ENCODE peak calls at places on chromosomes 6 and 20, in ten cellular contexts. A is NCI-H460, F is ovary, W is T-helper 9 cell, O is KG1, D is amniotic epithelial cell, E is mucosa of gallbladder, Z is skeletal muscle cell, L is NCI-H510A, H is T-helper 2 cell. X is an unnamed sample.
A peak's percentile ranks its signal among the peaks of the same experiment; 100 is the strongest.

GRCh38 chr6:142478117-142478516 is 176.3 kb downstream of the ADGRG6 start:
- DNase-seq in F (no peak), H (no peak), O (no peak), L (no peak), W (no peak), D (peak; percentile 47), A (peak; percentile 9), E (no peak), Z (no peak), X (no peak)

GRCh38 chr20:15224199-15224598 is 886.8 kb upstream of the FLRT3 start:
- DNase-seq in W (no peak), D (no peak), F (no peak), H (no peak), A (no peak), E (no peak), L (no peak), O (no peak), Z (no peak), X (no peak)

GRCh38 chr6:151553416-151554158 is 59.8 kb downstream of the CCDC170 start:
- DNase-seq in H (no peak), F (no peak), E (no peak), Z (no peak), D (no peak), O (no peak), W (no peak), A (no peak), L (no peak), X (no peak)

GRCh38 chr20:18719426-18719825 is 94.2 kb upstream of the SCP2D1 start:
- DNase-seq in O (no peak), H (no peak), W (no peak), D (peak; percentile 75), Z (no peak), F (no peak), E (no peak), A (no peak), L (no peak), X (no peak)

GRCh38 chr6:137843206-137843605 is 23.9 kb upstream of the TNFAIP3 start:
- DNase-seq in D (no peak), H (no peak), E (no peak), F (no peak), A (no peak), L (no peak), W (no peak), Z (no peak), O (no peak), X (no peak)

GRCh38 chr6:24145690-24146131 is 19.7 kb downstream of the NRSN1 start:
- DNase-seq in L (no peak), O (no peak), E (no peak), A (no peak), H (no peak), W (no peak), Z (no peak), F (no peak), D (no peak), X (no peak)

GRCh38 chr6:145486306-145486705 is 249.0 kb downstream of the EPM2A start:
- DNase-seq in F (no peak), H (no peak), D (no peak), Z (no peak), A (no peak), L (no peak), E (no peak), W (no peak), O (no peak), X (no peak)

GRCh38 chr6:42819803-42820508 is 38.1 kb downstream of the BICRAL start:
- DNase-seq in Z (no peak), F (no peak), E (no peak), H (no peak), A (no peak), W (no peak), O (no peak), D (peak; percentile 36), L (peak; percentile 92), X (peak; percentile 6)

GRCh38 chr20:19260412-19261090 is 48.1 kb downstream of the SLC24A3 start:
- DNase-seq in D (no peak), F (no peak), W (no peak), A (no peak), O (no peak), H (no peak), L (peak; percentile 38), E (no peak), Z (no peak), X (no peak)

GRCh38 chr6:99132026-99132425 is 184.3 kb upstream of the FBXL4 start:
- DNase-seq in H (no peak), D (no peak), W (no peak), A (no peak), Z (no peak), O (no peak), E (no peak), F (no peak), L (no peak), X (no peak)

GRCh38 chr20:44646641-44647274 is 4.7 kb downstream of the ADA start:
- DNase-seq in E (no peak), O (no peak), A (no peak), L (no peak), D (peak; percentile 58), H (no peak), Z (no peak), F (no peak), W (no peak), X (no peak)

GRCh38 chr20:52201395-52201794 is 9.8 kb upstream of the ZFP64 start:
- DNase-seq in H (no peak), L (peak; percentile 72), A (no peak), F (no peak), W (no peak), Z (no peak), E (no peak), D (no peak), O (no peak), X (peak; percentile 41)

GRCh38 chr6:72350256-72350875 is 271.5 kb upstream of the KCNQ5 start:
- DNase-seq in A (no peak), H (no peak), O (no peak), E (no peak), D (no peak), F (no peak), Z (no peak), L (no peak), W (no peak), X (no peak)

GRCh38 chr6:13488896-13489237 is 1.5 kb upstream of the GFOD1 start:
- DNase-seq in F (no peak), H (no peak), A (no peak), W (no peak), D (no peak), Z (no peak), O (no peak), E (no peak), L (no peak), X (no peak)

GRCh38 chr20:48638546-48638945 is 189.3 kb downstream of the PREX1 start:
- DNase-seq in F (no peak), D (peak; percentile 89), L (no peak), Z (no peak), E (no peak), A (no peak), O (no peak), W (no peak), H (no peak), X (no peak)

GRCh38 chr20:36573798-36574277 is 441 bp downstream of the TGIF2 start:
- DNase-seq in O (peak; percentile 41), A (no peak), H (peak; percentile 26), D (no peak), W (peak; percentile 41), Z (no peak), F (peak; percentile 45), E (no peak), L (no peak), X (no peak)

GRCh38 chr6:79798841-79799240 is 148.5 kb downstream of the ELOVL4 start:
- DNase-seq in D (no peak), E (no peak), L (no peak), Z (no peak), A (no peak), F (no peak), W (no peak), H (no peak), O (no peak), X (no peak)

GRCh38 chr6:82889117-82889516 is 176.5 kb downstream of the UBE3D start:
- DNase-seq in D (no peak), F (no peak), A (no peak), O (no peak), L (no peak), W (no peak), Z (no peak), E (no peak), H (no peak), X (no peak)

GRCh38 chr6:16762547-16763477 is 1.6 kb upstream of the ATXN1 start:
- DNase-seq in L (no peak), Z (peak; percentile 83), O (peak; percentile 49), D (peak; percentile 62), F (peak; percentile 38), W (peak; percentile 67), A (peak; percentile 77), H (peak; percentile 73), E (peak; percentile 56), X (peak; percentile 35)

GRCh38 chr20:58384821-58385220 is 4.2 kb upstream of the VAPB start:
- DNase-seq in L (no peak), F (no peak), W (no peak), D (no peak), O (no peak), Z (no peak), E (no peak), H (no peak), A (no peak), X (no peak)

GRCh38 chr20:31608256-31608980 is 3.3 kb downstream of the ID1 start:
- DNase-seq in D (peak; percentile 70), Z (peak; percentile 61), L (peak; percentile 71), A (no peak), H (no peak), O (no peak), W (no peak), E (peak; percentile 65), F (peak; percentile 75), X (peak; percentile 89)

GRCh38 chr6:158911746-158912158 is 88.2 kb downstream of the RSPH3 start:
- DNase-seq in O (no peak), Z (no peak), H (no peak), L (no peak), D (no peak), E (no peak), F (no peak), W (no peak), A (no peak), X (no peak)

GRCh38 chr6:160139420-160139851 is 17.8 kb downstream of the SLC22A1 start:
- DNase-seq in O (no peak), L (no peak), Z (peak; percentile 84), A (no peak), F (peak; percentile 70), E (no peak), W (no peak), H (no peak), D (peak; percentile 94), X (no peak)

GRCh38 chr6:15623282-15624116 is 39.3 kb downstream of the DTNBP1 start:
- DNase-seq in L (no peak), D (peak; percentile 27), O (peak; percentile 9), Z (no peak), A (peak; percentile 1), H (no peak), E (no peak), F (no peak), W (no peak), X (peak; percentile 6)

X was measured in SHP77.